ENCODE peak calls at places on chromosome 20, in eight cellular contexts. W is left lung; I is aorta; Q is CD8-positive, alpha-beta T cell; M is K562; U is naive thymus-derived CD4-positive, alpha-beta T cell; D is body of pancreas; F is heart left ventricle. G is an unnamed sample.

GRCh38 chr20:32650545-32650944 is 23.2 kb downstream of the C20orf203 start:
- ATAC-seq in W (no peak), I (no peak), Q (no peak), M (peak), U (no peak), D (no peak), F (no peak), G (no peak)

GRCh38 chr20:33709905-33710541 is 10.1 kb downstream of the PXMP4 start:
- ATAC-seq in W (peak), I (no peak), Q (no peak), M (peak), U (no peak), D (no peak), F (no peak), G (no peak)

GRCh38 chr20:35306931-35307517 is 14.8 kb upstream of the FAM83C start:
- ATAC-seq in W (peak), I (peak), Q (peak), M (peak), U (peak), D (peak), F (peak), G (peak)

GRCh38 chr20:37226889-37227288 is 34.7 kb downstream of the GHRH start:
- ATAC-seq in W (peak), I (peak), Q (no peak), M (no peak), U (no peak), D (no peak), F (peak), G (peak)

GRCh38 chr20:35344354-35344837 is 52.2 kb upstream of the FAM83C start:
- ATAC-seq in W (peak), I (no peak), Q (no peak), M (peak), U (no peak), D (no peak), F (peak), G (no peak)

GRCh38 chr20:4150095-4150492 is 134.7 kb upstream of the RNF24 start:
- ATAC-seq in W (peak), I (peak), Q (no peak), M (no peak), U (no peak), D (no peak), F (peak), G (no peak)

GRCh38 chr20:32628960-32629530 is 43.9 kb upstream of the NOL4L start:
- ATAC-seq in W (no peak), I (no peak), Q (no peak), M (peak), U (no peak), D (no peak), F (no peak), G (no peak)

GRCh38 chr20:49393803-49394202 is 88.7 kb downstream of the KCNB1 start:
- ATAC-seq in W (no peak), I (no peak), Q (no peak), M (no peak), U (no peak), D (no peak), F (no peak), G (no peak)

GRCh38 chr20:7799872-7800271 is 140.4 kb downstream of the HAO1 start:
- ATAC-seq in W (no peak), I (no peak), Q (no peak), M (no peak), U (no peak), D (no peak), F (no peak), G (no peak)

GRCh38 chr20:39886650-39887190 is 802.3 kb downstream of the MAFB start:
- ATAC-seq in W (peak), I (peak), Q (no peak), M (no peak), U (peak), D (no peak), F (peak), G (peak)

GRCh38 chr20:17823382-17824144 is 123.8 kb downstream of the BANF2 start:
- ATAC-seq in W (peak), I (no peak), Q (no peak), M (no peak), U (no peak), D (peak), F (peak), G (no peak)

GRCh38 chr20:2507875-2508630 is 662 bp downstream of the ZNF343 start:
- ATAC-seq in W (peak), I (peak), Q (peak), M (peak), U (peak), D (no peak), F (peak), G (peak)

GRCh38 chr20:37342231-37343177 is 3.4 kb upstream of the SRC start:
- ATAC-seq in W (no peak), I (no peak), Q (no peak), M (peak), U (no peak), D (no peak), F (no peak), G (no peak)

GRCh38 chr20:39660251-39660650 is 698.1 kb downstream of the DHX35 start:
- ATAC-seq in W (no peak), I (no peak), Q (no peak), M (no peak), U (no peak), D (no peak), F (no peak), G (no peak)

GRCh38 chr20:46354207-46354555 is 45.9 kb upstream of the CDH22 start:
- ATAC-seq in W (no peak), I (no peak), Q (no peak), M (no peak), U (no peak), D (no peak), F (no peak), G (no peak)

GRCh38 chr20:16589623-16590022 is 16.4 kb upstream of the KIF16B start:
- ATAC-seq in W (no peak), I (no peak), Q (no peak), M (no peak), U (no peak), D (no peak), F (no peak), G (no peak)

DNA sequence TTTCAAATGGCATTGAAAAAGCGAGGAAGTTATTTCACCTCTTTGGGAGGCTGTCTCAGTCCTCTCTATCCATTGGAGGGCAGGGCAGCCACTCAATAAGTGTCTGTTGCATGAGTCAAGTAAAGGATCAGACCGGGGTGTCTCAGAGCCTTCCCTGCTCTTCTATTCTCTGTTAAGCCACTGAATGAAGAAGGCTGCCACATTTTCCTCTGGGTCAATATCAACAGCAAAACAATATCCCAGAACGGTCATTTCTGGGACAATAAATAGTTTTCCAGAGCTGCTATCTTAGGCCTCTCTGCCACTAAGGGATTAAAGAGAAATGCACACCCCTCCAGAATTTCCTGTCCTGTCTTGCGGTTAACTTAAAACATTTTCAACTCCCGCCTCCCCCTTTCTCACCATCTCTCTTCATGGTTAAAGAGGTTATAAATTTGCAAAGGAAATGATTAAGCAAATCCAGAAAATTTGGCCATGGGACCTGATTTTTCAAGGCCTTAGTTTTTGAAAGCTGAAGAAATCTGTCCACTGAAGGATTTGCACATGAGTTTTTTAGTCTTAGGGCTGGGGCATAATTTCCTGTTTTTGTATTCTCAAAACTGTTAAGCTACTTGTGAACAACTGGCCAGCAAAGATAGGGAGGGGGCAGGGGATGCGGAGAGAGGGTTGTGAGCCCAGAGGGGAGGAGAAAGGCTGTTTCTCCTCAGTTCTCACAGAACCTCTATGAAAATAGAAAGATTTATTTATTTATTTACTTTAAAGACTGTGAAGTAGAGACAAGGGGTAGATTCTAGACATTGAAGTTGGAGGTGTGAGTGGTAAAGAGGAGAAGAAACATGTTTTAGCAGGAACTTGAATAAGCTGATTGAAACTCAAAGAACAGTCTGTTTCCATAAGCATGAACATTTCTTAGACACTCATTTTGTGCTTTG is 135.7 kb downstream of the BCAS1 start:
- ATAC-seq in W (peak), I (no peak), Q (peak), M (peak), U (peak), D (no peak), F (peak), G (peak)
- H3K4me3 ChIP-seq in W (no peak), I (no peak), Q (peak), M (no peak), U (peak), D (no peak), F (no peak), G (no peak)

GRCh38 chr20:13119583-13119982 is 101.5 kb upstream of the ISM1 start:
- ATAC-seq in W (peak), I (peak), Q (peak), M (peak), U (peak), D (peak), F (peak), G (peak)
- H3K4me3 ChIP-seq in W (no peak), I (no peak), Q (no peak), M (no peak), U (no peak), D (no peak), F (no peak), G (no peak)

GRCh38 chr20:53409177-53409576 is 184.5 kb downstream of the ZNF217 start:
- ATAC-seq in W (no peak), I (no peak), Q (no peak), M (no peak), U (no peak), D (no peak), F (no peak), G (no peak)

GRCh38 chr20:53408728-53409157 is 184.9 kb downstream of the ZNF217 start:
- ATAC-seq in W (peak), I (peak), Q (no peak), M (peak), U (no peak), D (no peak), F (peak), G (peak)

GRCh38 chr20:53411129-53411528 is 182.5 kb downstream of the ZNF217 start:
- ATAC-seq in W (no peak), I (no peak), Q (no peak), M (no peak), U (no peak), D (no peak), F (no peak), G (no peak)

GRCh38 chr20:53413188-53413631 is 180.4 kb downstream of the ZNF217 start:
- ATAC-seq in W (peak), I (no peak), Q (no peak), M (peak), U (peak), D (no peak), F (no peak), G (no peak)

GRCh38 chr20:53412600-53413187 is 180.9 kb downstream of the ZNF217 start:
- ATAC-seq in W (no peak), I (no peak), Q (no peak), M (no peak), U (no peak), D (no peak), F (no peak), G (no peak)
- H3K4me3 ChIP-seq in W (no peak), I (no peak), Q (no peak), M (no peak), U (no peak), D (no peak), F (no peak), G (no peak)

GRCh38 chr20:47855799-47856198 is 70.5 kb upstream of the SULF2 start:
- ATAC-seq in W (no peak), I (no peak), Q (no peak), M (no peak), U (no peak), D (no peak), F (no peak), G (no peak)

GRCh38 chr20:47854687-47855212 is 69.5 kb upstream of the SULF2 start:
- ATAC-seq in W (peak), I (no peak), Q (no peak), M (peak), U (no peak), D (no peak), F (no peak), G (no peak)

GRCh38 chr20:47859255-47859654 is 74.0 kb upstream of the SULF2 start:
- ATAC-seq in W (no peak), I (no peak), Q (no peak), M (no peak), U (no peak), D (no peak), F (peak), G (no peak)

GRCh38 chr20:47857994-47858557 is 72.8 kb upstream of the SULF2 start:
- ATAC-seq in W (no peak), I (peak), Q (no peak), M (no peak), U (no peak), D (no peak), F (peak), G (peak)

GRCh38 chr20:47857142-47857993 is 72.1 kb upstream of the SULF2 start:
- ATAC-seq in W (peak), I (peak), Q (no peak), M (peak), U (no peak), D (no peak), F (peak), G (peak)
- H3K4me3 ChIP-seq in W (no peak), I (no peak), Q (no peak), M (no peak), U (no peak), D (no peak), F (no peak), G (no peak)

DNA sequence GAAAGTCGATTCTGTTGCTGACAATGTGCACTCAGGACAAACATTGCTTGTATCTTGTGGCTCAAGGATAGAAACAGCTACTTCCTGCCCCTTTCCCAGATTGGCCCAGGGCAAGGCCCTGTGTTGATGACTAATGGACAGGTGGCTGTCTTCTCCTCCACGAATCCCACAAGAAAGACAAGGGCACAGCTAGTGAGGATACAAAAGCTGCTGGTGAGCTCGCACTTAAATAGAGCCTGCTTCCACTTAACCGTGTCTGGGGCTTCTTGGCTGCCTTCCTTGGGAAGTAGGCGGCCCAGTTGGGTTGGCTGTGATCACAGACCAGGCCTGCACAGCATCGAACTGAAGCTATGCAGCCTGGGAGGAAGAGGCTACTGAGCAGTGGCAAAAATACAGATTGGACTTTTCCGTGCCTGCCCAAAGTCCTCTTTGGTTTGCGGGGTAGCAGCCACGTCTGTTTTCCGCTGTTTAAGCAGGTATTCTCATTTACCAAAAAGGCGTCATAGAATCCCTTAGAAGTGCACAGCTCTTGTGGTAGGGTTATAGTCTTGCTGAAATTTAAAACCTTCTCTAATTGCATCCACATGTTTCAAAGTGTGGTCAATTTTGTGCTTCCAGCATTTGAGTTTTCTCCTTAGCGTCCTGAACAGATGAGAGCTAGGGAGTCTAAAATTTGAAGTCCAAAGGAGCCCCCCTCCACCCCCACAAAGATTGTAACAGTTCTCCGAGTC is 23.1 kb upstream of the NAA20 start:
- ATAC-seq in W (peak), I (peak), Q (no peak), M (no peak), U (no peak), D (no peak), F (peak), G (peak)
- H3K4me3 ChIP-seq in W (no peak), I (no peak), Q (no peak), M (no peak), U (no peak), D (no peak), F (no peak), G (no peak)

DNA sequence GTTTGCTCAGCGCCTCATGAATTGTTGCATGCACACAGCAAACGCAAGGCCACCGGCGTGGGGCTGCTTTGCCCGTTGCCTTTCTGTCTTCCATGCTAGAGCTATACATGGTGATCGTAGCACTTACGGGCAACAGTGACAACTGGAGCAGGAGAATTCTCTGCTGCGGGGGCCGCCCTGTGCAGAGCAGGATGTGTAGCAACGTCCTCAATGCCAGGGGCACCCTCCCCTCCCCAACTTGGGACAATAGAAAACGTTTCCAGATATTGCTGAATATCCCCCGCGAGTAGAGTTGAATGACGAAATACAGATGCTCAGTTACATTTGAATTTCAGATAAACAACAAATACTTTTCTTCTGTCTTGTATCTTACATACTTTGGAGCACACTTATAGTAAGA is 198.7 kb downstream of the TFAP2C start:
- ATAC-seq in W (no peak), I (no peak), Q (no peak), M (no peak), U (no peak), D (no peak), F (no peak), G (no peak)
- H3K4me3 ChIP-seq in W (no peak), I (no peak), Q (no peak), M (no peak), U (no peak), D (no peak), F (no peak), G (no peak)

GRCh38 chr20:43511879-43512278 is 4.4 kb downstream of the L3MBTL1 start:
- ATAC-seq in W (no peak), I (no peak), Q (no peak), M (no peak), U (no peak), D (no peak), F (no peak), G (no peak)

GRCh38 chr20:43506238-43506637 is 1.3 kb upstream of the L3MBTL1 start:
- ATAC-seq in W (no peak), I (no peak), Q (no peak), M (no peak), U (no peak), D (no peak), F (no peak), G (no peak)

GRCh38 chr20:43507150-43508080 is at the start of gene L3MBTL1:
- ATAC-seq in W (peak), I (peak), Q (peak), M (peak), U (peak), D (peak), F (peak), G (peak)

GRCh38 chr20:43508106-43508505 is 609 bp downstream of the L3MBTL1 start:
- ATAC-seq in W (peak), I (no peak), Q (no peak), M (peak), U (no peak), D (no peak), F (no peak), G (no peak)

DNA sequence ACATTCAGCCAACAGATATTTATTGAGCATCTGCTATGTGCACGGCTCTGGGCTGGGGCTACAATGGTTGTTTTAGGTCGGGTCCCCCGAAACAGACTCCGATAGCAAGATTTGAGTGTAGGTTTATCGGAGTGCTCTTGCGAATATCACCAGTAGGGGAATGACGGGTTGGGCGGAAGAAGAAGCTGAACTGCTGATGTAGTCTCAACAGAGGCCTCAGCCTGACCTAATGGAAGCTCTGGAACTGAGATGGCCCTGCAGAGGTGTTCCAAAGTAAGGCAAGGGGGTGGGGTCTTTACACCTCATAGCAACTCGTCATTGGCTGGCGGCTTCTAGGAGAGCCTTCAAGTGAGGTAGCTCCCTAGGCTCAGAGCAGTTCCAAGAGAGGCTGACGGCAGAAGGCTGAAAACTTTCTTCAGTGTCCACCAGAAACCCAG is 1.1 kb downstream of the L3MBTL1 start:
- ATAC-seq in W (no peak), I (no peak), Q (no peak), M (peak), U (no peak), D (no peak), F (no peak), G (no peak)
- H3K4me3 ChIP-seq in W (no peak), I (no peak), Q (no peak), M (peak), U (peak), D (no peak), F (no peak), G (no peak)

DNA sequence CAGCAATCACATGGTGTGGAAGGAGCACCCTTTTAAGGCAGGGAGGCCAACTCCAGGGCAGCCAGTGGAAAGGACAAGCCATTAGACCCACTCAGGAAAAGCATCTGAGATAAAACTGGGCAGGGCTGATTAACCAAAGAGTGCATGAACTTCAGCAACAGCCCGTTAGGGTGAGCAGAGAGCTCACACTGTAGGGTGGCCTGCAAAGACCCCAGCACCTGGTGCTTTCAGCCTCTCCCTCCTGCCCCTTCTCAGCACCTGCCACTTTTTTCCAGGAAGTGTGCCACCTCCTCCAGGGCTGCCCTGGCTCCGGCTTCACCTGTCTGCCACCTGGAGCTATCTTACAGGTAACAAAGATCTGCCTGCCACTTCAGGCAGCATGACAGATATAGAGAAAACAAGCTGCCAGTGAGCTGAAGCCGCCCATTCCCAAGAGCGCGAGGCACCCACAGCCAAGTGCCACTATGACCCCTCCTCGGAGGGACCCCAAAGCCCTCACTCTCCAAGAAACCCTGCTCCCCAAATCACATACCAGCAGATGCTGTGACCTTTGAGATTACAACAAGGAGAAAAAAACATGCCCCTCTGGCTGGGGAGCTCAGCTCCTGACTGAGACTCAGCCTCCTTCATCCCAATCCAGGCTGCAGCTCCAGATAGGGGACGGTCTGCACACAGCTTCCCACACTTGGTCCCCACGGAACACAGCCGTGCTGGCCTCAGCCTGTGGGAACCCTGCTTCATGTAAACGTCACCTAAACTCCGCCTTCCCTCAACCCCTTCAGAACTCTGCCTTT is 71.2 kb downstream of the ABHD12 start:
- ATAC-seq in W (no peak), I (no peak), Q (no peak), M (no peak), U (no peak), D (no peak), F (peak), G (no peak)
- H3K4me3 ChIP-seq in W (no peak), I (no peak), Q (no peak), M (no peak), U (no peak), D (no peak), F (no peak), G (no peak)

G was measured in gastroesophageal sphincter.